ENCODE peak calls at places on chromosome 1, in four cellular contexts. O is fibroblast of lung, L is HCT116, Q is neuronal stem cell. I is an unnamed sample. For H3K9me3, the result is how much of the 10 kb centered on the place peaks cover.

GRCh38 chr1:33634806-33635205 is 162.4 kb downstream of the ZSCAN20 start:
- DNase-seq in O (no peak), L (peak), Q (peak), I (no peak)

GRCh38 chr1:87292684-87293493 is 35.8 kb upstream of the LMO4 start:
- DNase-seq in O (peak), L (peak), Q (peak), I (peak)

GRCh38 chr1:245458761-245459174 is 304.0 kb downstream of the KIF26B start:
- DNase-seq in O (no peak), L (no peak), Q (no peak), I (no peak)

GRCh38 chr1:33410091-33410701 is 20.7 kb downstream of the PHC2 start:
- DNase-seq in O (peak), L (no peak), Q (peak), I (no peak)

GRCh38 chr1:84298688-84299535 is 2.6 kb upstream of the SAMD13 start:
- DNase-seq in O (peak), L (no peak), Q (no peak), I (no peak)

GRCh38 chr1:226973898-226974543 is 33.9 kb downstream of the COQ8A start:
- DNase-seq in O (peak), L (no peak), Q (no peak), I (no peak)

GRCh38 chr1:36369472-36369871 is 16.3 kb downstream of the STK40 start:
- DNase-seq in O (no peak), L (no peak), Q (no peak), I (no peak)

GRCh38 chr1:19258353-19258752 is 6.7 kb downstream of the MRTO4 start:
- DNase-seq in O (no peak), L (no peak), Q (no peak), I (no peak)

GRCh38 chr1:91080650-91081049 is 58.8 kb upstream of the ZNF644 start:
- DNase-seq in O (no peak), L (no peak), Q (no peak), I (no peak)

GRCh38 chr1:204190212-204191211 is 5.8 kb downstream of the KISS1 start:
- DNase-seq in O (peak), L (no peak), Q (no peak), I (no peak)

GRCh38 chr1:67937651-67938050 is 104.4 kb upstream of the GNG12 start:
- DNase-seq in O (no peak), L (no peak), Q (no peak), I (peak)

GRCh38 chr1:117565745-117566455 is 39.9 kb upstream of the TENT5C start:
- DNase-seq in O (no peak), L (no peak), Q (no peak), I (no peak)

GRCh38 chr1:51583532-51583931 is 33.4 kb upstream of the OSBPL9 start:
- DNase-seq in O (peak), L (no peak), Q (no peak), I (peak)

GRCh38 chr1:41802532-41803501 is 115.9 kb downstream of the HIVEP3 start:
- DNase-seq in O (no peak), L (no peak), Q (no peak), I (no peak)

GRCh38 chr1:225437710-225438437 is 10.0 kb upstream of the LBR start:
- DNase-seq in O (peak), L (peak), Q (no peak), I (no peak)

GRCh38 chr1:228374711-228375577 is 31.7 kb downstream of the TRIM11 start:
- DNase-seq in O (peak), L (no peak), Q (no peak), I (peak)

GRCh38 chr1:19110266-19110927 is 99.7 kb downstream of the UBR4 start:
- DNase-seq in O (no peak), L (no peak), Q (no peak), I (no peak)

GRCh38 chr1:153628638-153629342 is 556 bp downstream of the S100A1 start:
- DNase-seq in O (no peak), L (no peak), Q (no peak), I (no peak)

GRCh38 chr1:222592171-222592570 is 2.4 kb upstream of the TAF1A start:
- DNase-seq in O (no peak), L (no peak), Q (no peak), I (no peak)

GRCh38 chr1:53311104-53311908 is 16.6 kb downstream of the LRP8 start:
- DNase-seq in O (no peak), L (no peak), Q (no peak), I (no peak)

GRCh38 chr1:147542549-147542857 is 1.2 kb downstream of the BCL9 start:
- DNase-seq in O (peak), L (no peak), Q (no peak), I (no peak)

GRCh38 chr1:46798820-46799219 is at the start of gene CYP4B1:
- DNase-seq in O (no peak), L (no peak), Q (no peak), I (no peak)

GRCh38 chr1:16101618-16102017 is 28.2 kb upstream of the FAM131C start:
- DNase-seq in O (no peak), L (no peak), Q (no peak), I (no peak)

GRCh38 chr1:226181996-226182714 is 4.4 kb downstream of the ACBD3 start:
- DNase-seq in O (peak), L (peak), Q (no peak), I (no peak)

GRCh38 chr1:162147760-162148159 is 78.3 kb downstream of the NOS1AP start:
- DNase-seq in O (no peak), L (no peak), Q (peak), I (no peak)

GRCh38 chr1:154716012-154716411 is 108.0 kb upstream of the ADAR start:
- DNase-seq in O (no peak), L (no peak), Q (no peak), I (no peak)

GRCh38 chr1:113255728-113256347 is 134.5 kb upstream of the MAGI3 start:
- DNase-seq in O (no peak), L (no peak), Q (peak), I (no peak)

GRCh38 chr1:216812966-216813365 is 89.7 kb upstream of the ESRRG start:
- DNase-seq in O (peak), L (no peak), Q (no peak), I (peak)

GRCh38 chr1:35857830-35858229 is 25.2 kb upstream of the AGO1 start:
- DNase-seq in O (peak), L (peak), Q (no peak), I (no peak)

GRCh38 chr1:232678185-232678886 is 48.4 kb upstream of the SIPA1L2 start:
- DNase-seq in O (peak), L (peak), Q (no peak), I (no peak)

GRCh38 chr1:152111515-152111968 is 3.7 kb downstream of the TCHH start:
- DNase-seq in O (peak), L (no peak), Q (peak), I (no peak)

GRCh38 chr1:7654725-7655124 is 116.4 kb upstream of the VAMP3 start:
- DNase-seq in O (no peak), L (no peak), Q (no peak), I (no peak)

GRCh38 chr1:157141212-157141855 is 3.1 kb upstream of the ETV3 start:
- DNase-seq in O (no peak), L (no peak), Q (no peak), I (no peak)

GRCh38 chr1:2972011-2972878 is 49.0 kb upstream of the ACTRT2 start:
- DNase-seq in O (no peak), L (no peak), Q (no peak), I (no peak)
- H3K9me3 ChIP-seq in O (under half), L (under half), Q (under half), I (half or more)

GRCh38 chr1:12810691-12811408 is 19.7 kb downstream of the PRAMEF1 start:
- DNase-seq in O (no peak), L (no peak), Q (no peak), I (no peak)
- H3K9me3 ChIP-seq in O (under half), L (under half), Q (under half), I (under half)

DNA sequence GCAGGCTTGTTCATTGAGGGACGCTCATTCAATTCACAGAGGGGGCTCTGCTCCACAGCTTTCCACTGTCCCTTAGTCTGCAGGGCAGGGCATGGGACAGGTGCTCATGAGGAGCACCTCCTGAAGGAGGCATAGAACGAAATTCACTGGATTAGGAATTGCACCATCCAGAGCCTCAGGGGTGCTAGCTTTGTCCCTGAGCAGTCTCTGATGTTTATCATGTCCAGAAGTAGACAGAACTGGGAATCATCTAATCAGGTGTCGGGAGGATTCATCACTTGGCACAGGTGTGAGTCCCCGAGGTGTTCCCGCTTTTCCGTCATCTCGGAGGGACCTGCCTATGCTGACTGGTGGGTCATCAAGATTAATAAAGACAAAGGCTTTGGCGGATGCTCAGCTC is 321.4 kb downstream of the AJAP1 start:
- DNase-seq in O (no peak), L (no peak), Q (no peak), I (no peak)
- H3K9me3 ChIP-seq in O (under half), L (under half), Q (under half), I (half or more)

GRCh38 chr1:4961935-4962645 is 307.7 kb downstream of the AJAP1 start:
- DNase-seq in O (no peak), L (no peak), Q (no peak), I (no peak)
- H3K9me3 ChIP-seq in O (under half), L (under half), Q (under half), I (half or more)